ENCODE peak calls at places on chromosomes 5 and 9, in six cellular contexts. One of them, this sample, is unnamed.

GRCh38 chr5:180522350-180522749 is 28.2 kb downstream of the CNOT6 start:
- DNase-seq in Right ventricle myocardium superior: no peak
- DNase-seq in LHCN-M2: peak
- DNase-seq in heart right ventricle: no peak
- DNase-seq in NCI-H1092 treated with DMSO at 0.1 percent for 48 hours: no peak
- DNase-seq in NCI-H1105: no peak
- DNase-seq in this sample: no peak

GRCh38 chr9:133103987-133104505 is 17.0 kb downstream of the RALGDS start:
- DNase-seq in Right ventricle myocardium superior: peak
- DNase-seq in LHCN-M2: no peak
- DNase-seq in heart right ventricle: no peak
- DNase-seq in NCI-H1092 treated with DMSO at 0.1 percent for 48 hours: no peak
- DNase-seq in NCI-H1105: no peak
- DNase-seq in this sample: no peak

GRCh38 chr5:20276959-20277263 is 288.9 kb upstream of the CDH18 start:
- DNase-seq in Right ventricle myocardium superior: no peak
- DNase-seq in LHCN-M2: no peak
- DNase-seq in heart right ventricle: no peak
- DNase-seq in NCI-H1092 treated with DMSO at 0.1 percent for 48 hours: no peak
- DNase-seq in NCI-H1105: no peak
- DNase-seq in this sample: no peak

GRCh38 chr5:180604271-180604670 is 13.0 kb upstream of the SCGB3A1 start:
- DNase-seq in Right ventricle myocardium superior: peak
- DNase-seq in LHCN-M2: no peak
- DNase-seq in heart right ventricle: no peak
- DNase-seq in NCI-H1092 treated with DMSO at 0.1 percent for 48 hours: no peak
- DNase-seq in NCI-H1105: no peak
- DNase-seq in this sample: no peak

GRCh38 chr5:1936413-1936812 is 53.7 kb upstream of the IRX4 start:
- DNase-seq in Right ventricle myocardium superior: no peak
- DNase-seq in LHCN-M2: no peak
- DNase-seq in heart right ventricle: no peak
- DNase-seq in NCI-H1092 treated with DMSO at 0.1 percent for 48 hours: no peak
- DNase-seq in NCI-H1105: no peak
- DNase-seq in this sample: no peak

GRCh38 chr9:107127608-107128007 is 155.5 kb upstream of the RAD23B start:
- DNase-seq in Right ventricle myocardium superior: no peak
- DNase-seq in LHCN-M2: no peak
- DNase-seq in heart right ventricle: no peak
- DNase-seq in NCI-H1092 treated with DMSO at 0.1 percent for 48 hours: no peak
- DNase-seq in NCI-H1105: no peak
- DNase-seq in this sample: peak

GRCh38 chr9:35675732-35676392 is 2.1 kb downstream of the CA9 start:
- DNase-seq in Right ventricle myocardium superior: peak
- DNase-seq in LHCN-M2: no peak
- DNase-seq in heart right ventricle: peak
- DNase-seq in NCI-H1092 treated with DMSO at 0.1 percent for 48 hours: no peak
- DNase-seq in NCI-H1105: no peak
- DNase-seq in this sample: no peak

GRCh38 chr5:139686919-139687421 is 38.8 kb downstream of the CXXC5 start:
- DNase-seq in Right ventricle myocardium superior: no peak
- DNase-seq in LHCN-M2: no peak
- DNase-seq in heart right ventricle: no peak
- DNase-seq in NCI-H1092 treated with DMSO at 0.1 percent for 48 hours: no peak
- DNase-seq in NCI-H1105: no peak
- DNase-seq in this sample: no peak

GRCh38 chr5:170603101-170603500 is 99.3 kb downstream of the KCNIP1 start:
- DNase-seq in Right ventricle myocardium superior: no peak
- DNase-seq in LHCN-M2: no peak
- DNase-seq in heart right ventricle: no peak
- DNase-seq in NCI-H1092 treated with DMSO at 0.1 percent for 48 hours: no peak
- DNase-seq in NCI-H1105: no peak
- DNase-seq in this sample: no peak

GRCh38 chr9:98709968-98710965 is 1.5 kb upstream of the GABBR2 start:
- DNase-seq in Right ventricle myocardium superior: no peak
- DNase-seq in LHCN-M2: peak
- DNase-seq in heart right ventricle: no peak
- DNase-seq in NCI-H1092 treated with DMSO at 0.1 percent for 48 hours: no peak
- DNase-seq in NCI-H1105: no peak
- DNase-seq in this sample: peak

GRCh38 chr9:31119882-31120481 is 1264.5 kb upstream of the ACO1 start:
- DNase-seq in Right ventricle myocardium superior: no peak
- DNase-seq in LHCN-M2: peak
- DNase-seq in heart right ventricle: no peak
- DNase-seq in NCI-H1092 treated with DMSO at 0.1 percent for 48 hours: peak
- DNase-seq in NCI-H1105: peak
- DNase-seq in this sample: peak

GRCh38 chr5:128227984-128228383 is 144.4 kb downstream of the SLC12A2 start:
- DNase-seq in Right ventricle myocardium superior: no peak
- DNase-seq in LHCN-M2: peak
- DNase-seq in heart right ventricle: no peak
- DNase-seq in NCI-H1092 treated with DMSO at 0.1 percent for 48 hours: no peak
- DNase-seq in NCI-H1105: no peak
- DNase-seq in this sample: peak